ENCODE peak calls at places on chromosomes 12 and 14, in five cellular contexts. N is Caco-2; M is HFFc6; F is stimulated activated CD8-positive, alpha-beta memory T cell treated with anti-CD3 and anti-CD28 coated beads, Interleukin-2, amount 100 ng/mL, for 1 hour; T is NCI-H2081 treated with DMSO at 0.1 percent for 48 hours. I is an unnamed sample.

GRCh38 chr12:75329918-75330826 is at the start of gene CAPS2:
- DNase-seq in N (peak; percentile 82), M (peak; percentile 77), F (peak; percentile 16), T (peak; percentile 37), I (peak; percentile 35)

GRCh38 chr12:47990351-47991105 is 13.7 kb downstream of the COL2A1 start:
- DNase-seq in N (no peak), M (no peak), F (no peak), T (no peak), I (peak; percentile 36)

GRCh38 chr14:20757963-20758362 is 10.2 kb upstream of the EDDM3B start:
- DNase-seq in N (no peak), M (no peak), F (no peak), T (no peak), I (no peak)

GRCh38 chr14:41749425-41749824 is 142.7 kb downstream of the LRFN5 start:
- DNase-seq in N (no peak), M (no peak), F (no peak), T (no peak), I (no peak)

GRCh38 chr12:16573652-16574077 is 32.3 kb downstream of the LMO3 start:
- DNase-seq in N (no peak), M (no peak), F (no peak), T (no peak), I (no peak)

GRCh38 chr12:12642916-12643315 is 31.2 kb downstream of the CREBL2 start:
- DNase-seq in N (no peak), M (no peak), F (no peak), T (no peak), I (no peak)

GRCh38 chr14:50084666-50085065 is 31.7 kb downstream of the VCPKMT start:
- DNase-seq in N (no peak), M (no peak), F (no peak), T (no peak), I (no peak)

GRCh38 chr12:59036973-59037807 is 116.9 kb upstream of the LRIG3 start:
- DNase-seq in N (no peak), M (peak; percentile 9), F (no peak), T (no peak), I (no peak)

GRCh38 chr12:111828338-111828979 is 13.6 kb upstream of the MAPKAPK5 start:
- DNase-seq in N (no peak), M (no peak), F (no peak), T (no peak), I (no peak)

GRCh38 chr12:53211476-53212381 is 4.7 kb upstream of the ITGB7 start:
- DNase-seq in N (no peak), M (no peak), F (no peak), T (no peak), I (no peak)

GRCh38 chr14:37591941-37592287 is 3.1 kb downstream of the FOXA1 start:
- DNase-seq in N (peak; percentile 83), M (no peak), F (no peak), T (no peak), I (no peak)

GRCh38 chr12:81347404-81347803 is 269.5 kb downstream of the ACSS3 start:
- DNase-seq in N (no peak), M (no peak), F (no peak), T (no peak), I (no peak)

GRCh38 chr12:39959016-39959415 is 146.9 kb downstream of the SLC2A13 start:
- DNase-seq in N (no peak), M (no peak), F (no peak), T (no peak), I (no peak)

GRCh38 chr14:49546766-49547165 is 39.4 kb downstream of the RPS29 start:
- DNase-seq in N (no peak), M (no peak), F (no peak), T (no peak), I (no peak)

GRCh38 chr12:71710276-71711125 is 24.6 kb downstream of the TMEM19 start:
- DNase-seq in N (peak; percentile 53), M (peak; percentile 82), F (no peak), T (no peak), I (no peak)

GRCh38 chr12:109477185-109477962 is at the start of the genes KCTD10 and UBE3B:
- DNase-seq in N (peak; percentile 89), M (peak; percentile 82), F (peak; percentile 73), T (peak; percentile 47), I (peak; percentile 76)

GRCh38 chr14:59278111-59278510 is 89.6 kb downstream of the DAAM1 start:
- DNase-seq in N (no peak), M (peak; percentile 87), F (no peak), T (no peak), I (no peak)

GRCh38 chr12:107372229-107372658 is 278.9 kb upstream of the CRY1 start:
- DNase-seq in N (no peak), M (no peak), F (no peak), T (no peak), I (peak; percentile 27)

GRCh38 chr12:5102261-5102789 is 58.6 kb downstream of the KCNA5 start:
- DNase-seq in N (no peak), M (peak; percentile 90), F (no peak), T (no peak), I (no peak)

GRCh38 chr12:124565071-124565491 is 2.3 kb downstream of the NCOR2 start:
- DNase-seq in N (no peak), M (no peak), F (no peak), T (no peak), I (no peak)

GRCh38 chr12:572532-572899 is 90.7 kb downstream of the NINJ2 start:
- DNase-seq in N (no peak), M (no peak), F (no peak), T (no peak), I (no peak)

GRCh38 chr12:2138871-2139308 is 86.1 kb downstream of the CACNA1C start:
- DNase-seq in N (peak; percentile 23), M (no peak), F (no peak), T (no peak), I (no peak)

GRCh38 chr14:102095871-102096568 is 9.2 kb upstream of the HSP90AA1 start:
- DNase-seq in N (no peak), M (no peak), F (no peak), T (no peak), I (no peak)

GRCh38 chr14:105381446-105382342 is 16.6 kb upstream of the TEX22 start:
- DNase-seq in N (no peak), M (no peak), F (no peak), T (no peak), I (no peak)

GRCh38 chr12:68865399-68866154 is 57.6 kb downstream of the MDM2 start:
- DNase-seq in N (no peak), M (no peak), F (no peak), T (no peak), I (no peak)

GRCh38 chr12:19181666-19182426 is 52.3 kb downstream of the PLEKHA5 start:
- DNase-seq in N (no peak), M (no peak), F (no peak), T (no peak), I (no peak)

GRCh38 chr12:87982208-87982607 is 47.0 kb downstream of the C12orf50 start:
- DNase-seq in N (no peak), M (no peak), F (no peak), T (no peak), I (no peak)

GRCh38 chr14:65179918-65180724 is 77.8 kb upstream of the MAX start:
- DNase-seq in N (no peak), M (peak; percentile 88), F (no peak), T (no peak), I (no peak)

GRCh38 chr14:23086565-23086964 is 8.4 kb downstream of the ACIN1 start:
- DNase-seq in N (no peak), M (no peak), F (no peak), T (no peak), I (no peak)

GRCh38 chr12:89693639-89694202 is 14.9 kb downstream of the ATP2B1 start:
- DNase-seq in N (no peak), M (no peak), F (no peak), T (no peak), I (no peak)

GRCh38 chr14:58428011-58428807 is 690 bp downstream of the KIAA0586 start:
- DNase-seq in N (no peak), M (peak; percentile 54), F (no peak), T (no peak), I (no peak)

GRCh38 chr14:23610815-23611289 is 25.3 kb upstream of the DHRS2 start:
- DNase-seq in N (no peak), M (no peak), F (no peak), T (no peak), I (no peak)

GRCh38 chr14:105899657-105900397 is 373.4 kb downstream of the TMEM121 start:
- DNase-seq in N (no peak), M (no peak), F (no peak), T (no peak), I (no peak)

GRCh38 chr12:546920-547845 is 87.4 kb downstream of the B4GALNT3 start:
- DNase-seq in N (peak; percentile 80), M (peak; percentile 29), F (peak; percentile 46), T (no peak), I (peak; percentile 53)

GRCh38 chr12:67957383-67957782 is 31.9 kb upstream of the IFNG-AS1 start:
- DNase-seq in N (no peak), M (no peak), F (no peak), T (no peak), I (no peak)